ENCODE peak calls at places on chromosomes 11 and 22, in eight cellular contexts. W is sigmoid colon; A is A549; D is prostate gland; J is adrenal gland; P is mammary epithelial cell; G is CD8-positive, alpha-beta T cell; N is H1. O is an unnamed sample. For H3K4me1, the result is how much of the 10 kb centered on the place peaks cover.

GRCh38 chr22:46799626-46800025 is 37.2 kb downstream of the TBC1D22A start:
- DNase-seq in N (no peak), P (no peak), J (no peak), A (no peak), G (no peak), W (peak), D (no peak), O (no peak)

GRCh38 chr22:24429411-24430365 is 2.3 kb downstream of the ADORA2A start:
- DNase-seq in D (peak), J (peak), A (no peak), N (no peak), G (no peak), P (peak), W (peak), O (no peak)

GRCh38 chr11:123586568-123586967 is 67.9 kb downstream of the SCN3B start:
- DNase-seq in P (no peak), J (no peak), N (no peak), G (no peak), W (no peak), D (no peak), A (no peak), O (no peak)

GRCh38 chr11:65225284-65226102 is 36.3 kb upstream of the POLA2 start:
- DNase-seq in D (peak), A (peak), G (peak), N (no peak), P (peak), W (peak), J (peak), O (peak)

GRCh38 chr22:44802071-44802700 is 49.8 kb downstream of the ARHGAP8 start:
- DNase-seq in J (no peak), W (no peak), A (no peak), P (no peak), G (no peak), N (no peak), D (no peak), O (no peak)

GRCh38 chr22:26170795-26171194 is 1.5 kb downstream of the SEZ6L start:
- DNase-seq in D (no peak), J (peak), A (no peak), P (no peak), G (no peak), W (no peak), N (no peak), O (peak)

GRCh38 chr11:65774525-65775306 is 6.1 kb downstream of the AP5B1 start:
- DNase-seq in G (no peak), J (no peak), W (peak), N (no peak), A (no peak), P (no peak), D (no peak), O (no peak)

GRCh38 chr11:69721745-69722144 is 17.9 kb upstream of the FGF19 start:
- DNase-seq in G (no peak), J (no peak), A (peak), P (no peak), N (no peak), D (no peak), W (no peak), O (no peak)

GRCh38 chr11:32418836-32419235 is 16.5 kb downstream of the WT1 start:
- DNase-seq in P (no peak), N (no peak), J (no peak), W (no peak), G (no peak), D (no peak), A (no peak), O (no peak)

DNA sequence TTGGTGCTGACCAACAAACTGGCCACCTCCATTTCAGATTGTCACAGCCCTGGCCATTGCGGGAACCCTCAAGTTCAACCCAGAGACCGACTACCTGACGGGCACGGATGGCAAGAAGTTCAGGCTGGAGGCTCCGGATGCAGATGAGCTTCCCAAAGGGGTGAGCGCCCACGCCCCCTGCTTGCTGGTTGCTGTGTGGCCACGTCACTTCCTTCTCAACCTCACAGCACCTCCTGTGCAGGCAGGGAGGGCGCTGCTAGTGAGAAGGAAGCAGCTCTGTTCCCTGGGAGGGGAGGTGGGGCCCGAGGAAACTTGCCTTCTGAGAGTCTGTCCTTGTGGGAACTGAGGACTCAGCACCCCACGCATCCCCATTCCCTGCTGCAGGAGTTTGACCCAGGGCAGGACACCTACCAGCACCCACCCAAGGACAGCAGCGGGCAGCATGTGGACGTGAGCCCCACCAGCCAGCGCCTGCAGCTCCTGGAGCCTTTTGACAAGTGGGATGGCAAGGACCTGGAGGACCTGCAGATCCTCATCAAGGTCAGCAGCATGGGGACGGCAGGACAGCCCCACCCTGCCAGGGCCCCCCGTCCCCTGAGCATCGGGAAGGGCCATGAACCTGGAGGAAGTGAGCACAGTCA is 19.3 kb downstream of the POLR3H start:
- DNase-seq in A (no peak), D (no peak), J (peak), N (no peak), W (no peak), G (peak), P (no peak), O (no peak)
- TF ChIP-seq CTCF in A (no peak), D (no peak), J (no peak), N (peak), W (no peak), G (no peak), P (no peak), O (no peak)

DNA sequence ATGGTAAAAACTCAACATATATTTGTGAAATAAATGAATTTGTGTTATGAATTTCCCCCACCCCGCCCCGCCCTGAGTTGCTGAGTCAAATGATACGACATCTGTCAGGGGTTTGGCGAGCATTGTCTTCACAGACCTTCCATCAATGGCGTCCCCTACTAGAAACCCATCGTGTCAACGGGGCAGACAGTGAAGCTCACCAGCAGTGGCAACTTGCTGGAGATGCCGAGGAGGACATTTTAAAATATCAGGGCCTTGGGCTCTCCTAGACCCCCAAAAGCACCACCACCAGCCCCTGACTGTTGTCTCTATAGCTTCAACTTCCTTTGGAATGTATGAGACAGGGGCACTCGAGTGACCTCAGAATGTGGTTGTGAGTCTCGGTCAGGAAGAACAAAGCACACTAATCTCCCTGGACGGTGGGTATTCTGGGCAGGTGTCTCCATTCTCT is 776 bp upstream of the NXF1 start:
- DNase-seq in D (no peak), G (no peak), J (peak), A (no peak), W (no peak), N (no peak), P (no peak), O (no peak)
- H3K4me1 ChIP-seq in D (under half), G (under half), J (under half), A (under half), W (under half), N (under half), P (under half), O (under half)

DNA sequence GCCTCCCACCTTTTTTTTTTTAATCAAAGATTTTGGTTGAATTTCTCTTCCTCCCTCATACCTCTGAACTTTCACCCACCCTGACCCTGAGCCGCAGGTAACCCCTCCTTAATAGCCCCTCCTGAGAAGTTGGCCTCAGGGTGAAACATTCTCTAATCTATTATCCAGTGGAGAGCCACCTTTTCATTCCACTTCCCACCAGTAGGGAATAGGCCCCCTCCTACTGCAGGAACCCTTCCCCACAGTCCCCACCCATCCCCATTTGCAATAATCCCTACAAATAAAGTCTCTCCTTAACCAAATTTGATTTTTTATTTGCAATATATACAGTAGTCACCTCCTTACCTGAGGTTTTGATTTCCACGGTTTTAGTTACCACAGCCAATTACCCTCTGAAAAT is 2.1 kb upstream of the SLC35F2 start:
- DNase-seq in W (peak), J (no peak), D (no peak), N (no peak), G (no peak), P (no peak), A (no peak), O (no peak)
- TF ChIP-seq CTCF in W (no peak), J (no peak), D (no peak), N (no peak), G (no peak), P (no peak), A (no peak), O (no peak)

GRCh38 chr11:60853469-60853950 is 2.2 kb downstream of the PTGDR2 start:
- DNase-seq in N (no peak), D (no peak), J (no peak), G (no peak), W (no peak), P (no peak), A (no peak), O (no peak)
- H3K4me1 ChIP-seq in N (under half), D (under half), J (under half), G (under half), W (under half), P (under half), A (under half), O (under half)